ENCODE peak calls at places on chromosomes 5 and 9, in six cellular contexts. E, F, K, V, T and X are unnamed samples. For H3K4me1, the result is how much of the 10 kb centered on the place peaks cover.

GRCh38 chr9:32403567-32403966 is 19.1 kb downstream of the ACO1 start:
- DNase-seq in E (no peak), F (no peak), K (no peak), V (no peak), T (no peak), X (no peak)

GRCh38 chr9:83062011-83062652 is 810 bp downstream of the RASEF start:
- DNase-seq in E (peak), F (peak), K (peak), V (no peak), T (no peak), X (peak)

GRCh38 chr5:173925449-173926071 is 37.4 kb downstream of the CPEB4 start:
- DNase-seq in E (peak), F (no peak), K (peak), V (peak), T (no peak), X (no peak)

GRCh38 chr5:154157483-154158378 is 32.8 kb upstream of the GALNT10 start:
- DNase-seq in E (no peak), F (peak), K (no peak), V (no peak), T (no peak), X (no peak)

GRCh38 chr9:123973590-123974223 is 37.9 kb upstream of the LHX2 start:
- DNase-seq in E (no peak), F (no peak), K (no peak), V (no peak), T (no peak), X (no peak)

GRCh38 chr5:41406424-41406823 is 104.0 kb downstream of the PLCXD3 start:
- DNase-seq in E (no peak), F (no peak), K (no peak), V (no peak), T (no peak), X (no peak)

GRCh38 chr9:121510766-121511555 is 11.3 kb upstream of the GGTA1 start:
- DNase-seq in E (no peak), F (no peak), K (no peak), V (no peak), T (no peak), X (no peak)

GRCh38 chr9:37126214-37126788 is 5.9 kb downstream of the ZCCHC7 start:
- DNase-seq in E (no peak), F (no peak), K (no peak), V (no peak), T (no peak), X (no peak)

GRCh38 chr9:116596646-116597045 is 90.5 kb upstream of the TRIM32 start:
- DNase-seq in E (no peak), F (no peak), K (no peak), V (no peak), T (no peak), X (no peak)

GRCh38 chr9:18747590-18747989 is 273.6 kb downstream of the ADAMTSL1 start:
- DNase-seq in E (no peak), F (no peak), K (no peak), V (peak), T (no peak), X (no peak)

GRCh38 chr5:127933348-127933747 is 150.2 kb upstream of the SLC12A2 start:
- DNase-seq in E (no peak), F (no peak), K (no peak), V (no peak), T (no peak), X (no peak)

GRCh38 chr5:129460951-129461815 is 1.1 kb downstream of the ADAMTS19 start:
- DNase-seq in E (peak), F (peak), K (peak), V (peak), T (peak), X (peak)

GRCh38 chr9:21966140-21966851 is 27.9 kb downstream of the CDKN2A start:
- DNase-seq in E (no peak), F (peak), K (no peak), V (no peak), T (no peak), X (no peak)

GRCh38 chr5:135160036-135160675 is 126.1 kb upstream of the PITX1 start:
- DNase-seq in E (no peak), F (no peak), K (no peak), V (no peak), T (no peak), X (no peak)

GRCh38 chr9:79185866-79186265 is 385.9 kb upstream of the TLE4 start:
- DNase-seq in E (no peak), F (no peak), K (no peak), V (no peak), T (no peak), X (no peak)

GRCh38 chr9:14692536-14692917 is 705 bp downstream of the ZDHHC21 start:
- DNase-seq in E (no peak), F (no peak), K (no peak), V (no peak), T (no peak), X (no peak)

GRCh38 chr9:132572921-132573320 is 9.5 kb upstream of the BARHL1 start:
- DNase-seq in E (no peak), F (no peak), K (no peak), V (no peak), T (no peak), X (no peak)

GRCh38 chr9:93086445-93087224 is 9.4 kb upstream of the CARD19 start:
- DNase-seq in E (peak), F (no peak), K (peak), V (no peak), T (peak), X (no peak)

GRCh38 chr9:83435301-83435700 is 102.9 kb downstream of the FRMD3 start:
- DNase-seq in E (no peak), F (no peak), K (no peak), V (no peak), T (no peak), X (no peak)

GRCh38 chr5:100841358-100842076 is 61.6 kb downstream of the ST8SIA4 start:
- DNase-seq in E (no peak), F (no peak), K (no peak), V (no peak), T (no peak), X (no peak)

GRCh38 chr5:33828611-33829286 is 63.0 kb downstream of the ADAMTS12 start:
- DNase-seq in E (no peak), F (no peak), K (no peak), V (no peak), T (no peak), X (no peak)

GRCh38 chr9:112785981-112786380 is 35.4 kb downstream of the SNX30 start:
- DNase-seq in E (no peak), F (no peak), K (no peak), V (no peak), T (no peak), X (no peak)

GRCh38 chr5:130549884-130550552 is 615.0 kb downstream of the HINT1 start:
- DNase-seq in E (no peak), F (no peak), K (no peak), V (no peak), T (peak), X (peak)

GRCh38 chr9:71681708-71682268 is 86.5 kb downstream of the CEMIP2 start:
- DNase-seq in E (no peak), F (no peak), K (no peak), V (no peak), T (peak), X (peak)
- H3K4me1 ChIP-seq in E (half or more), F (under half), K (under half), V (under half), T (under half), X (half or more)

GRCh38 chr5:149802008-149802407 is 71.9 kb downstream of the PPARGC1B start:
- DNase-seq in E (no peak), F (no peak), K (no peak), V (peak), T (no peak), X (no peak)

GRCh38 chr5:149803153-149803552 is 73.0 kb downstream of the PPARGC1B start:
- DNase-seq in E (no peak), F (no peak), K (no peak), V (no peak), T (no peak), X (no peak)

GRCh38 chr5:149803641-149804468 is 73.7 kb downstream of the PPARGC1B start:
- DNase-seq in E (no peak), F (no peak), K (no peak), V (peak), T (no peak), X (no peak)

GRCh38 chr5:149807614-149808013 is 77.5 kb downstream of the PPARGC1B start:
- DNase-seq in E (no peak), F (no peak), K (no peak), V (no peak), T (no peak), X (no peak)

DNA sequence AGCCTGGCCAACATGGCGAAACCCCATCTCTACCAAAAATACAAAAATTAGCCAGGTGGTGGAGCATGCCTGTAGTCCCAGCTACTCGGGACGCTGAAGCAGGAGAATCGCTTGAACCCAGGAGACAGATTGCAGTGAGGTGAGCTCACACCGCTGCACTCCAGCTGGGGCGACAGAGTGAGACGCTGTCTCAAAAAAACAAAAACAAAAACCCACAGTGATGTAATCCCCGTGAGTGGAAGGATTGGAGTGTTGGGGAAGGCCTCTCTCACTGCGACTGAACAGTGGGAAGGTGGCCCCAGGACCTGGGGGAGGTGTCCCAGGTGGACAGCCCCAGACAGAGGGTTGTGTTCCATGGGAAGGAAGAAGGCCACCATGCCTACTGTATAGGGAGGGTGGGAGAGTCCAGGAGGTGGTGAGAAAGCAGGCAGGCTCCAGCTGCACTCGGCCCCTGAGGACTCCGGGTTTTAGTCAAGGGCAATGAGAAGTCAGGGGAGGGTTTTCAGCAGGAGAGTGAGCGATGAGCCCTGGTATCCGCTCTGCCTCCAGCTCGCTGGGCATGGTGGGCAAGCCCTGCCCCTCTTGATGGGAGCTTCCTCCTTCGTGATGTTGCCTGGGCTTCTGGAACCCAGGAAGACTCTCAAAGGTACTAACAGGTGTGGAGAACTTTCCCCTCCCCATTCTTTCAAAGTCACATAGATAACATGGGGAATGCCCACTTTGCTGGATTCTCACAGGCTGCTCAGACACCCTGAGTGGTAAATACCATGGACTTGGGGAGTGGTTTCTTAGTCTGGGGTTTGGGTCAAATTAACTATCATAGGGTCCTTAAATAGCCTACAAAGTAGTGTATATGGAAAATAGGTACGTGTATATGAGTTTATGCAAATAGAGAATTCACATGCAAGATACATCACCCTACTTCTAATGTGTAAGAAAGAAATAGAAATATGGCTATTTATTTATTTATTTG is 74.7 kb downstream of the PPARGC1B start:
- DNase-seq in E (no peak), F (no peak), K (no peak), V (no peak), T (no peak), X (no peak)
- H3K4me1 ChIP-seq in E (under half), F (under half), K (under half), V (half or more), T (under half), X (under half)

DNA sequence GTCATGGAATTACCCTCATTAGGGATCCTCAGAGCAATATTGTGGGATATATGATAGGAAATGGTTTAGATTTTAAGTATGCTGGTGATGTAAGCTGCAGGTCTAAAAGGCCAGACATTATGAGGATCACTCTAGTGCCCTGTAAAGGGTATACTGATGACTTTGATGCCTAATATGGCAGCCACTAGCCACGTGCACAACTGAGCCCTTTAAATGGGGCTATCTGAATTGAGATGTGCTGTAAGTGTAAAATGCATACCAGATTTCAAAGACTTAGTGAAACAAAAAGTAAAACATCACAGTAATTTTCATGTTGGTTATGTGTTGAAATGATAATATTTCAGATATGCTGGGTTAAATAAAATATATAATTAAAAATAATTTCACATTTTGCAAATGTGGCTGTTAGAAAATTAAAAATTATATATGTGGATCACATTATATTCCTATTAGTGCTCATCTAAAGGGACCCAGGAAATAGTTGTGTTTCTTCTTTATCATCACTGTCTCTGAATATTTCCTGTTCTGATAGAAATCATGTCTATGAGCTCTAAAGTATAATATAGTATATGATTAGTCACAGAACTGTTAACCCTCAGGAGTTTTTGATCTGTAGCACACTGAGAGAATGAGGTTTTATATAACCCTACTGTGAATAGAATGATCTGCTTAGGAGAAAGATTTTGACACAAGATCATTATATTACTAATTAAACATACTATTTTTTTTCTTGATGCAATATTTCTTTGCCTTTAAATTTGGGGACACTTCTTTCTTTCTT is 50.1 kb downstream of the OSTF1 start:
- DNase-seq in E (no peak), F (no peak), K (no peak), V (no peak), T (no peak), X (no peak)
- H3K4me1 ChIP-seq in E (under half), F (under half), K (under half), V (under half), T (under half), X (under half)

GRCh38 chr5:180792965-180793287 is 9.7 kb downstream of the MGAT1 start:
- DNase-seq in E (no peak), F (no peak), K (no peak), V (no peak), T (no peak), X (no peak)

GRCh38 chr5:180790020-180790419 is 12.6 kb downstream of the MGAT1 start:
- DNase-seq in E (no peak), F (peak), K (no peak), V (no peak), T (no peak), X (no peak)

GRCh38 chr5:180792287-180792964 is 10.2 kb downstream of the MGAT1 start:
- DNase-seq in E (no peak), F (no peak), K (no peak), V (no peak), T (no peak), X (no peak)

GRCh38 chr5:180791611-180792213 is 10.9 kb downstream of the MGAT1 start:
- DNase-seq in E (no peak), F (no peak), K (no peak), V (no peak), T (no peak), X (no peak)

GRCh38 chr5:180790524-180790923 is 12.1 kb downstream of the MGAT1 start:
- DNase-seq in E (no peak), F (no peak), K (no peak), V (no peak), T (no peak), X (no peak)
- H3K4me1 ChIP-seq in E (under half), F (under half), K (under half), V (half or more), T (under half), X (under half)

GRCh38 chr5:28324174-28324573 is 1285.8 kb upstream of the CDH9 start:
- DNase-seq in E (no peak), F (no peak), K (no peak), V (no peak), T (no peak), X (no peak)

DNA sequence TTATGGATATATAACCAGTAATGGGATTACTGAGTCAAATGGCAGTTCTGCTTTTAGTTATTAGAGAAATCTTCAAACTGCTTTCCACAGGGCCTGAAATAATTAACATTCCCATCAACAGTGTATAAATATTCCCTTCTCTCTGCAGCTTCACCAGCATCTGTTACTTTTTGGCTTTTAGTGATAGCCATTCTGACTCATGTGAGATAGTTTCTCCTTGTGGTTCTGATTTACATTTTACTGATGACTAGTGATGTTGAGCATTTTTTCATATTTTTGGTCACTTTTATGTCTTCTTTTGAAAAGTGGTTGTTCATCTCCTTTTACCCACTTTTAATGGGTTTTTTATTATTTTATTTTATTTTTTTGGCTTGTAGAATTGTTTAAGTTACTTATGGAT is 1290.3 kb upstream of the CDH9 start:
- DNase-seq in E (no peak), F (no peak), K (no peak), V (no peak), T (no peak), X (peak)
- H3K4me1 ChIP-seq in E (under half), F (under half), K (under half), V (under half), T (under half), X (under half)

GRCh38 chr5:2187156-2187555 is 304.4 kb upstream of the IRX4 start:
- DNase-seq in E (no peak), F (peak), K (peak), V (no peak), T (no peak), X (no peak)
- H3K4me1 ChIP-seq in E (under half), F (under half), K (under half), V (under half), T (under half), X (under half)

DNA sequence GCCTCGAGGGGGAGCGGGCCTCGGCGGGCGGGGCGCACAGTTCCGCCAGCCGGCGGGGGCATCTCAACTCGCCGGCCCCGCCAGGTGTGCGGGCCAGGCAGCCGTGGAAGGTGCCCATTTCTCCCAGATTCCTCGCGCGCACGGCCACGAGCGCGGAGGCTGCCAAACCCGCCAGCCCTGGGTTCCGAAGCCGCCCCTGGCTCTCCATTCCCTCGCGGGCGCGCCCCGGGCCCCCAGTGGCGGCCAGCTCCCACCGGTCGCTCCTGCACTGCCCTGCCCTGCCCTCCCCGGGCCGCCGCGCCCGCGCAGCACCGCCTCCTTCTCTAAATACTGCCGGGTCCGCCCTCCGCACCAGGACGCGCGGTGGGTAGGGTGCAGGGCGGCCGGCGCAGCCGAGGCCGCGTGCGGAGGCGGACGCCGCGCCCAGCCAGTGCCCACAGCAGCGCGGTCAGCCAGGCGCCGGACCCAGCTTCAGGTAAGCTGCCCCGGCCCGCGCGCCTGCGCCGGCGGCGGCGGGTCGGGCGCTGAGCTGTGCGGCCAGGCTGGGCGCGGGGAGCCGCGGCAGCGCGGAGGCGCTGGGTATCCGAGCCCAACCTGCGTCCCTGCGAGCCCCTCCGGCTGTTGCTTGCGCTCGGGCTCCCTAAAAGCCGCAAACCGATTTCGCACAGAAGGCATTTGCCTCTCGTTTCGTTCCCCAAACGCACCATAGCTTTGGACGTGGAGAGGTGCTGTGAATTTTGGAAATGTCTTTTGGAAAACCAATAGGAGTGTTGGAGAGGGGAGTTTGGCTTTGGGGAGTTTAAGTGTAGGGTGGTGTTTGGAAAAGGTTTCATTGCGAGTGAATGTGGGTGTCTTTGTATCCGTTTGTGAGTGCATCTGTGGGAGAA is at the start of gene TMEM171:
- DNase-seq in E (peak), F (peak), K (peak), V (no peak), T (no peak), X (peak)
- H3K4me1 ChIP-seq in E (under half), F (under half), K (under half), V (under half), T (under half), X (under half)

DNA sequence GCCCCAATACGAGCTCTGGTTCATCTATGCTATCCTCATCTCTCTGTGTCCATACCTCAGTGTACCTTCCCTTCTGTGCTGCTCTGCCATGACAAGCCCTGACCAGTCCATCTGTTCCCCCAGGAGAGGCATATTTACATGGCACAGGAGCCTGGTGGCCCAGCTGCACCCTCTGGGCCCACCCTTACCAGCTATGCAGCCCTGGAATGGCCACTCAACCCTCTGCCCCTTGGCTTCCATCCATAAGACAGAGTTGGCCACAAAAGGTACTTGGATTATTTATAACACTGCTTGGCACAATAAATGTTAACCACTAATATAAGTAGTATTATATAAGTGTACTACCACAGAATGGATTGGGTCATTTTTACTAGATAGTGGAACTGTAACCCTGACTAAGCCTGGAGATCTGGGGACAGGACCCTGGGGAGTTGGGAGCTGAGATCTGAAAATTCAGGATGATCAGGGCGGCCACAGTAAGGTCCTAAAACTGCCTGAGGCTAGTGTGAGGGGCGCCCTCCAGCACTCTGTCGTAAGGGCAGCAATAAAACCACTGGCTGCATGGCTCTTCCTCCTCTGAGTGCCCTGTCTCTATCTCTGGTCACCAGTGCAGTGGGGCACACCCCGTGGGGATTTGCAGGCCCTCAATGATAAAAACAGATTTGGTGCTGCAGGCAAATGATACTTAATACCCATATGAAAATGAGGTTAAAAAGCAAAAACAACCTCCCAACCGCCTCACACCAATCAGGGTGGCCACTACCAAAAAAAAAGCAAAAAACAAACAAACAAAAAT is 65.8 kb downstream of the SEMA4D start:
- DNase-seq in E (no peak), F (no peak), K (no peak), V (no peak), T (no peak), X (no peak)
- H3K4me1 ChIP-seq in E (under half), F (under half), K (under half), V (under half), T (under half), X (under half)

GRCh38 chr9:129174724-129175514 is 3.1 kb downstream of the IER5L start:
- DNase-seq in E (peak), F (peak), K (peak), V (peak), T (peak), X (peak)
- H3K4me1 ChIP-seq in E (under half), F (under half), K (under half), V (under half), T (under half), X (under half)